ENCODE peak calls at places on chromosomes 16 and 17, in five cellular contexts. One of them, this sample, is unnamed.

GRCh38 chr17:48612854-48613691 is 2.0 kb downstream of the HOXB8 start:
- DNase-seq in tibial nerve: no peak
- DNase-seq in pancreas: no peak
- DNase-seq in epithelial cell of esophagus: peak; percentile 22
- DNase-seq in nephron progenitor cell: peak; percentile 56
- DNase-seq in this sample: peak; percentile 38

GRCh38 chr17:72591500-72592241 is 470.9 kb downstream of the SOX9 start:
- DNase-seq in tibial nerve: no peak
- DNase-seq in pancreas: no peak
- DNase-seq in epithelial cell of esophagus: peak; percentile 37
- DNase-seq in nephron progenitor cell: peak; percentile 67
- DNase-seq in this sample: peak; percentile 34

GRCh38 chr17:55294042-55294751 is 29.4 kb downstream of the HLF start:
- DNase-seq in tibial nerve: no peak
- DNase-seq in pancreas: no peak
- DNase-seq in epithelial cell of esophagus: no peak
- DNase-seq in nephron progenitor cell: no peak
- DNase-seq in this sample: no peak

GRCh38 chr16:68238029-68238345 is 2.1 kb upstream of the ESRP2 start:
- DNase-seq in tibial nerve: no peak
- DNase-seq in pancreas: no peak
- DNase-seq in epithelial cell of esophagus: no peak
- DNase-seq in nephron progenitor cell: no peak
- DNase-seq in this sample: no peak

GRCh38 chr16:84959045-84959576 is 52.2 kb downstream of the ZDHHC7 start:
- DNase-seq in tibial nerve: no peak
- DNase-seq in pancreas: no peak
- DNase-seq in epithelial cell of esophagus: no peak
- DNase-seq in nephron progenitor cell: no peak
- DNase-seq in this sample: peak; percentile 38

GRCh38 chr17:37358098-37358829 is 17.5 kb upstream of the C17orf78 start:
- DNase-seq in tibial nerve: peak; percentile 16
- DNase-seq in pancreas: peak; percentile 37
- DNase-seq in epithelial cell of esophagus: peak; percentile 43
- DNase-seq in nephron progenitor cell: peak; percentile 79
- DNase-seq in this sample: peak; percentile 67

GRCh38 chr16:10988164-10988803 is 43.9 kb downstream of the CLEC16A start:
- DNase-seq in tibial nerve: no peak
- DNase-seq in pancreas: no peak
- DNase-seq in epithelial cell of esophagus: no peak
- DNase-seq in nephron progenitor cell: no peak
- DNase-seq in this sample: peak; percentile 48

GRCh38 chr17:79428988-79429387 is 181.9 kb downstream of the RBFOX3 start:
- DNase-seq in tibial nerve: no peak
- DNase-seq in pancreas: no peak
- DNase-seq in epithelial cell of esophagus: no peak
- DNase-seq in nephron progenitor cell: no peak
- DNase-seq in this sample: no peak

GRCh38 chr17:78432226-78432894 is 53.9 kb downstream of the PGS1 start:
- DNase-seq in tibial nerve: no peak
- DNase-seq in pancreas: no peak
- DNase-seq in epithelial cell of esophagus: no peak
- DNase-seq in nephron progenitor cell: no peak
- DNase-seq in this sample: no peak

GRCh38 chr17:65389426-65389825 is 172.0 kb downstream of the AXIN2 start:
- DNase-seq in tibial nerve: no peak
- DNase-seq in pancreas: no peak
- DNase-seq in epithelial cell of esophagus: no peak
- DNase-seq in nephron progenitor cell: no peak
- DNase-seq in this sample: no peak

GRCh38 chr16:78489072-78489471 is 389.6 kb downstream of the WWOX start:
- DNase-seq in tibial nerve: no peak
- DNase-seq in pancreas: no peak
- DNase-seq in epithelial cell of esophagus: no peak
- DNase-seq in nephron progenitor cell: no peak
- DNase-seq in this sample: no peak

GRCh38 chr17:1067282-1067956 is 70.5 kb downstream of the TIMM22 start:
- DNase-seq in tibial nerve: no peak
- DNase-seq in pancreas: no peak
- DNase-seq in epithelial cell of esophagus: peak; percentile 96
- DNase-seq in nephron progenitor cell: no peak
- DNase-seq in this sample: peak; percentile 94

GRCh38 chr16:57357330-57358151 is 1.0 kb upstream of the CCL22 start:
- DNase-seq in tibial nerve: no peak
- DNase-seq in pancreas: no peak
- DNase-seq in epithelial cell of esophagus: no peak
- DNase-seq in nephron progenitor cell: no peak
- DNase-seq in this sample: no peak

GRCh38 chr17:29659155-29659554 is 36.4 kb upstream of the CORO6 start:
- DNase-seq in tibial nerve: no peak
- DNase-seq in pancreas: no peak
- DNase-seq in epithelial cell of esophagus: no peak
- DNase-seq in nephron progenitor cell: no peak
- DNase-seq in this sample: no peak

GRCh38 chr17:42814633-42815399 is 9.3 kb downstream of the BECN1 start:
- DNase-seq in tibial nerve: no peak
- DNase-seq in pancreas: no peak
- DNase-seq in epithelial cell of esophagus: peak; percentile 59
- DNase-seq in nephron progenitor cell: no peak
- DNase-seq in this sample: no peak

GRCh38 chr16:84478172-84478948 is 26.1 kb downstream of the MEAK7 start:
- DNase-seq in tibial nerve: no peak
- DNase-seq in pancreas: no peak
- DNase-seq in epithelial cell of esophagus: peak; percentile 62
- DNase-seq in nephron progenitor cell: no peak
- DNase-seq in this sample: no peak

GRCh38 chr16:17578921-17579876 is 108.4 kb upstream of the XYLT1 start:
- DNase-seq in tibial nerve: peak; percentile 96
- DNase-seq in pancreas: peak; percentile 39
- DNase-seq in epithelial cell of esophagus: peak; percentile 38
- DNase-seq in nephron progenitor cell: peak; percentile 74
- DNase-seq in this sample: no peak

GRCh38 chr17:40675905-40676304 is 10.9 kb upstream of the KRT222 start:
- DNase-seq in tibial nerve: no peak
- DNase-seq in pancreas: no peak
- DNase-seq in epithelial cell of esophagus: no peak
- DNase-seq in nephron progenitor cell: no peak
- DNase-seq in this sample: no peak

GRCh38 chr16:72262711-72263110 is 90.8 kb upstream of the PMFBP1 start:
- DNase-seq in tibial nerve: no peak
- DNase-seq in pancreas: no peak
- DNase-seq in epithelial cell of esophagus: no peak
- DNase-seq in nephron progenitor cell: no peak
- DNase-seq in this sample: no peak

GRCh38 chr16:27272076-27272475 is 3.5 kb upstream of the NSMCE1 start:
- DNase-seq in tibial nerve: no peak
- DNase-seq in pancreas: no peak
- DNase-seq in epithelial cell of esophagus: no peak
- DNase-seq in nephron progenitor cell: no peak
- DNase-seq in this sample: no peak

GRCh38 chr16:79093554-79093967 is 507.0 kb downstream of the MAF start:
- DNase-seq in tibial nerve: no peak
- DNase-seq in pancreas: no peak
- DNase-seq in epithelial cell of esophagus: no peak
- DNase-seq in nephron progenitor cell: no peak
- DNase-seq in this sample: no peak

GRCh38 chr17:47280072-47280811 is 26.6 kb downstream of the ITGB3 start:
- DNase-seq in tibial nerve: no peak
- DNase-seq in pancreas: no peak
- DNase-seq in epithelial cell of esophagus: no peak
- DNase-seq in nephron progenitor cell: no peak
- DNase-seq in this sample: no peak

GRCh38 chr17:42536048-42536371 is at the start of gene NAGLU:
- DNase-seq in tibial nerve: peak; percentile 98
- DNase-seq in pancreas: peak; percentile 96
- DNase-seq in epithelial cell of esophagus: peak; percentile 73
- DNase-seq in nephron progenitor cell: peak; percentile 89
- DNase-seq in this sample: peak; percentile 86

GRCh38 chr16:2469399-2470233 is 1.5 kb upstream of the NTN3 start:
- DNase-seq in tibial nerve: no peak
- DNase-seq in pancreas: no peak
- DNase-seq in epithelial cell of esophagus: no peak
- DNase-seq in nephron progenitor cell: no peak
- DNase-seq in this sample: no peak

GRCh38 chr16:25868041-25868600 is 176.4 kb downstream of the HS3ST4 start:
- DNase-seq in tibial nerve: no peak
- DNase-seq in pancreas: no peak
- DNase-seq in epithelial cell of esophagus: no peak
- DNase-seq in nephron progenitor cell: no peak
- DNase-seq in this sample: no peak

GRCh38 chr16:88282221-88283041 is 100.3 kb upstream of the ZNF469 start:
- DNase-seq in tibial nerve: no peak
- DNase-seq in pancreas: no peak
- DNase-seq in epithelial cell of esophagus: no peak
- DNase-seq in nephron progenitor cell: no peak
- DNase-seq in this sample: peak; percentile 24

GRCh38 chr17:51251010-51251409 is 8.8 kb downstream of the MBTD1 start:
- DNase-seq in tibial nerve: no peak
- DNase-seq in pancreas: no peak
- DNase-seq in epithelial cell of esophagus: no peak
- DNase-seq in nephron progenitor cell: no peak
- DNase-seq in this sample: no peak

GRCh38 chr17:70642059-70642458 is 472.7 kb downstream of the KCNJ2 start:
- DNase-seq in tibial nerve: no peak
- DNase-seq in pancreas: no peak
- DNase-seq in epithelial cell of esophagus: no peak
- DNase-seq in nephron progenitor cell: no peak
- DNase-seq in this sample: no peak

GRCh38 chr16:79380990-79381389 is 219.5 kb downstream of the MAF start:
- DNase-seq in tibial nerve: no peak
- DNase-seq in pancreas: no peak
- DNase-seq in epithelial cell of esophagus: no peak
- DNase-seq in nephron progenitor cell: no peak
- DNase-seq in this sample: no peak

GRCh38 chr16:88819126-88819525 is 7.4 kb upstream of the APRT start:
- DNase-seq in tibial nerve: no peak
- DNase-seq in pancreas: no peak
- DNase-seq in epithelial cell of esophagus: no peak
- DNase-seq in nephron progenitor cell: no peak
- DNase-seq in this sample: no peak

This sample was measured in PC-9.